ENCODE peak calls at places on chromosomes 5 and 9, in ten cellular contexts. One of them, this sample, is unnamed.
A peak's percentile ranks its signal among the peaks of the same experiment; 100 is the strongest.

GRCh38 chr5:168693297-168693696 is 114.1 kb upstream of the PANK3 start:
- DNase-seq in H54: no peak
- DNase-seq in transverse colon: no peak
- DNase-seq in NCI-H1092: no peak
- DNase-seq in hepatocyte: no peak
- DNase-seq in GM12892: no peak
- DNase-seq in IMR-90: no peak
- DNase-seq in AG08396: no peak
- DNase-seq in GM23338: no peak
- DNase-seq in stimulated activated CD4-positive, alpha-beta T cell treated with anti-CD3 and anti-CD28 coated beads, Interleukin-2, amount 100 ng/mL, for 48 hours: no peak
- DNase-seq in this sample: no peak

GRCh38 chr9:84823426-84824271 is 154.1 kb downstream of the NTRK2 start:
- DNase-seq in stimulated activated CD4-positive, alpha-beta T cell treated with anti-CD3 and anti-CD28 coated beads, Interleukin-2, amount 100 ng/mL, for 48 hours: no peak
- DNase-seq in GM12892: no peak
- DNase-seq in GM23338: no peak
- DNase-seq in transverse colon: peak; percentile 38
- DNase-seq in IMR-90: no peak
- DNase-seq in AG08396: no peak
- DNase-seq in hepatocyte: peak; percentile 14
- DNase-seq in NCI-H1092: no peak
- DNase-seq in H54: no peak
- DNase-seq in this sample: no peak

GRCh38 chr9:99041618-99042017 is 63.3 kb upstream of the TGFBR1 start:
- DNase-seq in GM23338: no peak
- DNase-seq in stimulated activated CD4-positive, alpha-beta T cell treated with anti-CD3 and anti-CD28 coated beads, Interleukin-2, amount 100 ng/mL, for 48 hours: no peak
- DNase-seq in H54: no peak
- DNase-seq in GM12892: no peak
- DNase-seq in transverse colon: no peak
- DNase-seq in NCI-H1092: no peak
- DNase-seq in IMR-90: no peak
- DNase-seq in hepatocyte: no peak
- DNase-seq in AG08396: no peak
- DNase-seq in this sample: no peak

GRCh38 chr5:57442080-57442839 is 40.4 kb downstream of the ACTBL2 start:
- DNase-seq in GM23338: no peak
- DNase-seq in transverse colon: no peak
- DNase-seq in AG08396: peak; percentile 66
- DNase-seq in hepatocyte: peak; percentile 42
- DNase-seq in NCI-H1092: no peak
- DNase-seq in GM12892: no peak
- DNase-seq in H54: peak; percentile 9
- DNase-seq in IMR-90: peak; percentile 95
- DNase-seq in stimulated activated CD4-positive, alpha-beta T cell treated with anti-CD3 and anti-CD28 coated beads, Interleukin-2, amount 100 ng/mL, for 48 hours: peak; percentile 1
- DNase-seq in this sample: no peak

GRCh38 chr5:138468133-138468965 is 3.1 kb downstream of the EGR1 start:
- DNase-seq in stimulated activated CD4-positive, alpha-beta T cell treated with anti-CD3 and anti-CD28 coated beads, Interleukin-2, amount 100 ng/mL, for 48 hours: no peak
- DNase-seq in H54: no peak
- DNase-seq in NCI-H1092: no peak
- DNase-seq in GM12892: no peak
- DNase-seq in IMR-90: peak; percentile 54
- DNase-seq in GM23338: no peak
- DNase-seq in hepatocyte: peak; percentile 50
- DNase-seq in AG08396: no peak
- DNase-seq in transverse colon: no peak
- DNase-seq in this sample: no peak

GRCh38 chr5:45623855-45624254 is 72.3 kb downstream of the HCN1 start:
- DNase-seq in NCI-H1092: no peak
- DNase-seq in GM23338: no peak
- DNase-seq in hepatocyte: no peak
- DNase-seq in AG08396: no peak
- DNase-seq in GM12892: no peak
- DNase-seq in IMR-90: no peak
- DNase-seq in transverse colon: no peak
- DNase-seq in stimulated activated CD4-positive, alpha-beta T cell treated with anti-CD3 and anti-CD28 coated beads, Interleukin-2, amount 100 ng/mL, for 48 hours: no peak
- DNase-seq in H54: no peak
- DNase-seq in this sample: no peak

GRCh38 chr5:79225026-79225425 is 10.9 kb upstream of the JMY start:
- DNase-seq in IMR-90: peak; percentile 82
- DNase-seq in H54: no peak
- DNase-seq in stimulated activated CD4-positive, alpha-beta T cell treated with anti-CD3 and anti-CD28 coated beads, Interleukin-2, amount 100 ng/mL, for 48 hours: no peak
- DNase-seq in transverse colon: no peak
- DNase-seq in AG08396: peak; percentile 61
- DNase-seq in hepatocyte: no peak
- DNase-seq in GM12892: no peak
- DNase-seq in GM23338: no peak
- DNase-seq in NCI-H1092: no peak
- DNase-seq in this sample: peak; percentile 26

GRCh38 chr9:109270971-109271900 is 49.6 kb downstream of the EPB41L4B start:
- DNase-seq in stimulated activated CD4-positive, alpha-beta T cell treated with anti-CD3 and anti-CD28 coated beads, Interleukin-2, amount 100 ng/mL, for 48 hours: no peak
- DNase-seq in transverse colon: no peak
- DNase-seq in GM12892: no peak
- DNase-seq in H54: no peak
- DNase-seq in AG08396: no peak
- DNase-seq in NCI-H1092: peak; percentile 52
- DNase-seq in GM23338: no peak
- DNase-seq in hepatocyte: no peak
- DNase-seq in IMR-90: no peak
- DNase-seq in this sample: peak; percentile 84

GRCh38 chr9:96084289-96084688 is 208.8 kb downstream of the ERCC6L2 start:
- DNase-seq in AG08396: no peak
- DNase-seq in NCI-H1092: no peak
- DNase-seq in GM23338: no peak
- DNase-seq in hepatocyte: peak; percentile 30
- DNase-seq in stimulated activated CD4-positive, alpha-beta T cell treated with anti-CD3 and anti-CD28 coated beads, Interleukin-2, amount 100 ng/mL, for 48 hours: no peak
- DNase-seq in GM12892: no peak
- DNase-seq in transverse colon: no peak
- DNase-seq in IMR-90: no peak
- DNase-seq in H54: no peak
- DNase-seq in this sample: no peak

GRCh38 chr5:74765201-74765600 is 1.7 kb downstream of the GFM2 start:
- DNase-seq in transverse colon: no peak
- DNase-seq in stimulated activated CD4-positive, alpha-beta T cell treated with anti-CD3 and anti-CD28 coated beads, Interleukin-2, amount 100 ng/mL, for 48 hours: no peak
- DNase-seq in NCI-H1092: no peak
- DNase-seq in AG08396: no peak
- DNase-seq in hepatocyte: no peak
- DNase-seq in H54: no peak
- DNase-seq in IMR-90: no peak
- DNase-seq in GM12892: no peak
- DNase-seq in GM23338: peak; percentile 32
- DNase-seq in this sample: peak; percentile 52

GRCh38 chr5:115184780-115185179 is 15.1 kb upstream of the TRIM36 start:
- DNase-seq in hepatocyte: no peak
- DNase-seq in GM12892: no peak
- DNase-seq in GM23338: no peak
- DNase-seq in transverse colon: no peak
- DNase-seq in AG08396: no peak
- DNase-seq in IMR-90: peak; percentile 9
- DNase-seq in stimulated activated CD4-positive, alpha-beta T cell treated with anti-CD3 and anti-CD28 coated beads, Interleukin-2, amount 100 ng/mL, for 48 hours: no peak
- DNase-seq in NCI-H1092: no peak
- DNase-seq in H54: no peak
- DNase-seq in this sample: no peak

GRCh38 chr5:104569621-104570020 is 1007.0 kb upstream of the NUDT12 start:
- DNase-seq in transverse colon: no peak
- DNase-seq in IMR-90: no peak
- DNase-seq in AG08396: no peak
- DNase-seq in stimulated activated CD4-positive, alpha-beta T cell treated with anti-CD3 and anti-CD28 coated beads, Interleukin-2, amount 100 ng/mL, for 48 hours: no peak
- DNase-seq in H54: no peak
- DNase-seq in hepatocyte: no peak
- DNase-seq in GM23338: no peak
- DNase-seq in GM12892: no peak
- DNase-seq in NCI-H1092: no peak
- DNase-seq in this sample: no peak

GRCh38 chr9:3517377-3518048 is 8.3 kb downstream of the RFX3 start:
- DNase-seq in NCI-H1092: no peak
- DNase-seq in stimulated activated CD4-positive, alpha-beta T cell treated with anti-CD3 and anti-CD28 coated beads, Interleukin-2, amount 100 ng/mL, for 48 hours: no peak
- DNase-seq in transverse colon: no peak
- DNase-seq in H54: no peak
- DNase-seq in IMR-90: no peak
- DNase-seq in GM12892: no peak
- DNase-seq in AG08396: no peak
- DNase-seq in GM23338: no peak
- DNase-seq in hepatocyte: no peak
- DNase-seq in this sample: no peak

GRCh38 chr5:175590471-175590881 is 67.4 kb upstream of the HRH2 start:
- DNase-seq in AG08396: peak; percentile 32
- DNase-seq in GM23338: no peak
- DNase-seq in transverse colon: no peak
- DNase-seq in NCI-H1092: no peak
- DNase-seq in stimulated activated CD4-positive, alpha-beta T cell treated with anti-CD3 and anti-CD28 coated beads, Interleukin-2, amount 100 ng/mL, for 48 hours: no peak
- DNase-seq in hepatocyte: peak; percentile 24
- DNase-seq in IMR-90: peak; percentile 25
- DNase-seq in GM12892: no peak
- DNase-seq in H54: peak; percentile 22
- DNase-seq in this sample: peak; percentile 4

GRCh38 chr5:145220491-145220890 is 614.7 kb downstream of the PRELID2 start:
- DNase-seq in GM12892: no peak
- DNase-seq in hepatocyte: no peak
- DNase-seq in H54: no peak
- DNase-seq in stimulated activated CD4-positive, alpha-beta T cell treated with anti-CD3 and anti-CD28 coated beads, Interleukin-2, amount 100 ng/mL, for 48 hours: no peak
- DNase-seq in GM23338: no peak
- DNase-seq in IMR-90: no peak
- DNase-seq in NCI-H1092: no peak
- DNase-seq in AG08396: no peak
- DNase-seq in transverse colon: no peak
- DNase-seq in this sample: no peak